ENCODE peak calls at places on chromosomes 7 and 10, in six cellular contexts. G, K, P, T, X and V are unnamed samples.

GRCh38 chr7:129889133-129889854 is 63.5 kb downstream of the UBE2H start:
- DNase-seq in P (no peak), X (no peak), K (no peak), G (no peak), T (no peak), V (no peak)

GRCh38 chr10:32771217-32771616 is 186.8 kb downstream of the ITGB1 start:
- DNase-seq in P (no peak), X (no peak), K (no peak), G (no peak), T (no peak), V (peak; percentile 7)

GRCh38 chr7:21526007-21526406 is 16.8 kb upstream of the DNAH11 start:
- DNase-seq in T (no peak), X (no peak), P (no peak), G (no peak), K (no peak), V (peak; percentile 42)

GRCh38 chr10:59991661-59992060 is 85.3 kb upstream of the CCDC6 start:
- DNase-seq in K (no peak), P (no peak), X (peak; percentile 74), T (peak; percentile 14), G (peak; percentile 80), V (peak; percentile 77)

GRCh38 chr7:75617634-75618234 is 121.0 kb downstream of the HIP1 start:
- DNase-seq in T (no peak), G (no peak), P (peak; percentile 15), K (peak; percentile 73), X (no peak), V (peak; percentile 50)

GRCh38 chr7:85287126-85287825 is 100.4 kb upstream of the SEMA3D start:
- DNase-seq in P (no peak), T (no peak), G (peak; percentile 6), K (no peak), X (no peak), V (peak; percentile 31)

GRCh38 chr7:92872701-92873100 is 36.3 kb upstream of the CDK6 start:
- DNase-seq in P (no peak), T (no peak), G (no peak), K (no peak), X (peak; percentile 79), V (no peak)

GRCh38 chr7:149714081-149714909 is 59.1 kb downstream of the ZNF467 start:
- DNase-seq in K (peak; percentile 93), X (peak; percentile 56), T (peak; percentile 98), G (peak; percentile 96), P (peak; percentile 96), V (peak; percentile 88)

GRCh38 chr10:44981172-44982113 is 2.8 kb upstream of the DEPP1 start:
- DNase-seq in K (no peak), X (peak; percentile 93), G (peak; percentile 70), P (no peak), T (peak; percentile 53), V (peak; percentile 92)

GRCh38 chr10:6204341-6205191 is 1.8 kb downstream of the PFKFB3 start:
- DNase-seq in K (peak; percentile 84), X (peak; percentile 62), P (no peak), G (peak; percentile 77), T (no peak), V (peak; percentile 75)

GRCh38 chr10:67837519-67838314 is at the start of gene DNAJC12:
- DNase-seq in K (no peak), X (peak; percentile 59), T (peak; percentile 19), G (peak; percentile 62), P (no peak), V (peak; percentile 90)

GRCh38 chr7:155263522-155264197 is 34.0 kb upstream of the INSIG1 start:
- DNase-seq in T (no peak), G (no peak), X (peak; percentile 12), K (no peak), P (no peak), V (no peak)
- TF ChIP-seq CTCF in T (no peak), G (no peak), X (no peak), K (no peak), P (no peak), V (peak; percentile 17)

GRCh38 chr7:72190166-72190565 is 222.0 kb downstream of the CALN1 start:
- DNase-seq in G (no peak), K (no peak), T (no peak), P (no peak), X (no peak), V (no peak)
- TF ChIP-seq CTCF in G (no peak), K (no peak), T (no peak), P (no peak), X (no peak), V (no peak)

GRCh38 chr7:157136372-157136771 is 2.4 kb upstream of the UBE3C start:
- DNase-seq in T (no peak), X (peak; percentile 78), G (peak; percentile 50), K (no peak), P (no peak), V (peak; percentile 95)
- TF ChIP-seq CTCF in T (no peak), X (no peak), G (peak; percentile 19), K (peak; percentile 6), P (no peak), V (peak; percentile 37)

GRCh38 chr7:77989981-77990566 is 191.5 kb downstream of the PHTF2 start:
- DNase-seq in G (peak; percentile 62), P (no peak), X (no peak), T (no peak), K (no peak), V (no peak)
- TF ChIP-seq CTCF in G (peak; percentile 24), P (no peak), X (no peak), T (peak; percentile 25), K (no peak), V (no peak)

GRCh38 chr7:45902820-45903219 is 14.5 kb downstream of the IGFBP1 start:
- DNase-seq in G (no peak), T (no peak), P (no peak), X (no peak), K (no peak), V (peak; percentile 11)
- TF ChIP-seq CTCF in G (no peak), T (no peak), P (no peak), X (no peak), K (no peak), V (peak; percentile 36)